ENCODE peak calls at places on chromosomes 4 and X, in five cellular contexts. C is kidney epithelial cell, T is mesothelial cell of epicardium, B is AG09309, M is fibroblast of mammary gland. Q is an unnamed sample.

GRCh38 chr4:120066182-120066524 is 495 bp downstream of the MAD2L1 start:
- DNase-seq in M (no peak), C (no peak), B (no peak), T (no peak), Q (no peak)

GRCh38 chrX:14027031-14027430 is 2.7 kb downstream of the GEMIN8 start:
- DNase-seq in B (no peak), M (peak), C (no peak), T (no peak), Q (no peak)

GRCh38 chr4:54677416-54677815 is 19.7 kb downstream of the KIT start:
- DNase-seq in C (no peak), T (no peak), B (no peak), M (no peak), Q (no peak)

GRCh38 chr4:126583509-126583908 is 1049.2 kb upstream of the INTU start:
- DNase-seq in M (peak), C (no peak), T (no peak), B (no peak), Q (no peak)

GRCh38 chr4:3418029-3418762 is 23.6 kb upstream of the HGFAC start:
- DNase-seq in B (no peak), M (no peak), T (no peak), C (no peak), Q (no peak)

GRCh38 chrX:8649969-8650368 is 82.0 kb downstream of the ANOS1 start:
- DNase-seq in C (no peak), T (no peak), M (no peak), B (no peak), Q (no peak)

GRCh38 chrX:143580266-143580665 is 55.6 kb downstream of the SLITRK4 start:
- DNase-seq in M (no peak), T (no peak), B (no peak), C (peak), Q (no peak)

GRCh38 chrX:24956828-24957227 is 58.9 kb downstream of the ARX start:
- DNase-seq in B (no peak), T (no peak), C (no peak), M (peak), Q (no peak)

GRCh38 chr4:146192060-146192459 is 16.5 kb downstream of the LSM6 start:
- DNase-seq in M (peak), B (no peak), T (no peak), C (no peak), Q (no peak)

GRCh38 chrX:101449279-101449678 is 36.0 kb upstream of the ARMCX4 start:
- DNase-seq in B (no peak), T (no peak), C (no peak), M (no peak), Q (no peak)

GRCh38 chrX:2892816-2893215 is 36.3 kb downstream of the ARSD start:
- DNase-seq in C (no peak), B (no peak), T (no peak), M (no peak), Q (no peak)

GRCh38 chrX:26008042-26008441 is 130.1 kb upstream of the MAGEB18 start:
- DNase-seq in T (no peak), B (no peak), M (no peak), C (no peak), Q (no peak)

GRCh38 chr4:163164591-163164990 is 2.1 kb downstream of the NAF1 start:
- DNase-seq in B (no peak), T (no peak), C (no peak), M (peak), Q (no peak)

GRCh38 chr4:40182979-40183378 is 13.9 kb upstream of the RHOH start:
- DNase-seq in B (no peak), T (no peak), M (no peak), C (no peak), Q (no peak)

GRCh38 chr4:6875431-6875831 is 34.2 kb upstream of the TBC1D14 start:
- DNase-seq in M (no peak), C (no peak), B (no peak), T (no peak), Q (no peak)

DNA sequence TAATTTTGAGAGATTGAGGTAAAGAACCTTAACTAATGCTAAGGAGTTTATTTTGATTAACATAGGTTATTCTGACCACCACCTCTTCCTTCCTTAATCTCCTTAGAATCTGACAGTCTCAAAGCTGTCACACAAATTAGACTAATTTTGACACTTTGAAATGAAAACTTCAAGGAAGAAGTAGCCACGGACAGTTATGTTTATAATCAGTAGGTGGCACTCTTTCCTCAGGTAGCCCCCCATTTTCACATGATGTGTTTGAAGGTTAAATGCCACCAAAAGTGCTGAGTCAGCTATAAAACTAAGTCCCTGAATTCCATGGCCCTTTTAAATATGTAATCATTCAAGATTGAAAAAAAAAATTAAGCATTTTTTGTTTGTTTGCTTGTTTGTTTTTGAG is 22.4 kb downstream of the TMEM33 start:
- DNase-seq in C (no peak), T (no peak), B (no peak), M (peak), Q (no peak)
- TF ChIP-seq CTCF in C (peak), T (no peak), B (peak), M (peak), Q (peak)

DNA sequence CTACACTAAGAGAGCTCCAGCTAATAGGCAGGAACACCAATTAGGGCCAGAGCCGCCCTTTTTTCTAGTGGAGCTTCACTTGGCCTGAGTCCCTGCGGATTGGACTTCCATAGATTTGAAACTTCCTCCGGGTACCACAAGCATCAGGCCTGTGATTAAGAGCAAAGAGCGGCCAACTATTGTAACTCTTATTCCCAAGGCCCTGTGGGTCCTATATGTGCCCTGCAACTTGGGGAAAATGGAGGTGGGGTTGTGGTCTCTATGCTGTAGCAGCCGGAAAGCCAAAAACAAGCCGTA is at the start of gene NCBP2L:
- DNase-seq in T (no peak), M (no peak), C (no peak), B (no peak), Q (no peak)
- TF ChIP-seq CTCF in T (peak), M (no peak), C (no peak), B (no peak), Q (no peak)

GRCh38 chrX:135931644-135932487 is 38.4 kb downstream of the SAGE1 start:
- DNase-seq in B (peak), C (no peak), M (peak), T (peak), Q (no peak)

GRCh38 chrX:135923353-135923752 is 29.8 kb downstream of the SAGE1 start:
- DNase-seq in T (no peak), M (no peak), B (no peak), C (no peak), Q (no peak)

DNA sequence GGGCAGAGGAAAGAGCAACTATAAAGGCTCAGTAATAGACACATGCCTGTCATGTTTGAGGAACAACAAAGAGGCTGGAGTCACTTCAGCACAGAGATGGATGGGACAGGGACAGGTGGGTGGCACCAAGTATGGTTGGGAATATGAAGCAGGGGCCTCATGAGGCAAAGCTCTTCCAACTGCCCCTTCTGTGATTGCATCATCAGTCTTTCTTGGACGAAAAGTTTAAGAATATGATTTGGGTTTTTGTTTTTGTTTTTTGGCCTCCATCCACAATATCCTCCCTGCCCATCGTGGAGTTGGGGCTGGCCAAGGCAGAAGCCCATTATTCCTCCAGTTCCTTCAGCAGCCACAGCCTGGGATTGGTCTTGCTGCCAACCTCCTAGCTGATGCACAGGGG is 34.4 kb downstream of the SAGE1 start:
- DNase-seq in M (no peak), T (no peak), B (no peak), C (no peak), Q (no peak)
- TF ChIP-seq CTCF in M (no peak), T (no peak), B (no peak), C (no peak), Q (no peak)

GRCh38 chrX:106791495-106791894 is 11.0 kb upstream of the TBC1D8B start:
- DNase-seq in M (peak), B (peak), C (no peak), T (no peak), Q (no peak)
- TF ChIP-seq CTCF in M (peak), B (peak), C (peak), T (no peak), Q (no peak)

GRCh38 chr4:1598206-1598605 is 85.9 kb downstream of the FAM53A start:
- DNase-seq in M (no peak), T (no peak), C (no peak), B (no peak), Q (no peak)

GRCh38 chr4:1595789-1596325 is 88.3 kb downstream of the FAM53A start:
- DNase-seq in M (no peak), C (no peak), B (no peak), T (no peak), Q (no peak)

GRCh38 chr4:1597021-1597931 is 86.8 kb downstream of the FAM53A start:
- DNase-seq in C (no peak), B (no peak), M (no peak), T (no peak), Q (no peak)

GRCh38 chr4:1594871-1595788 is 89.0 kb downstream of the FAM53A start:
- DNase-seq in T (no peak), B (no peak), M (no peak), C (no peak), Q (no peak)

GRCh38 chr4:1596393-1596792 is 87.7 kb downstream of the FAM53A start:
- DNase-seq in C (no peak), T (no peak), M (no peak), B (no peak), Q (no peak)
- TF ChIP-seq CTCF in C (no peak), T (no peak), M (no peak), B (no peak), Q (no peak)

DNA sequence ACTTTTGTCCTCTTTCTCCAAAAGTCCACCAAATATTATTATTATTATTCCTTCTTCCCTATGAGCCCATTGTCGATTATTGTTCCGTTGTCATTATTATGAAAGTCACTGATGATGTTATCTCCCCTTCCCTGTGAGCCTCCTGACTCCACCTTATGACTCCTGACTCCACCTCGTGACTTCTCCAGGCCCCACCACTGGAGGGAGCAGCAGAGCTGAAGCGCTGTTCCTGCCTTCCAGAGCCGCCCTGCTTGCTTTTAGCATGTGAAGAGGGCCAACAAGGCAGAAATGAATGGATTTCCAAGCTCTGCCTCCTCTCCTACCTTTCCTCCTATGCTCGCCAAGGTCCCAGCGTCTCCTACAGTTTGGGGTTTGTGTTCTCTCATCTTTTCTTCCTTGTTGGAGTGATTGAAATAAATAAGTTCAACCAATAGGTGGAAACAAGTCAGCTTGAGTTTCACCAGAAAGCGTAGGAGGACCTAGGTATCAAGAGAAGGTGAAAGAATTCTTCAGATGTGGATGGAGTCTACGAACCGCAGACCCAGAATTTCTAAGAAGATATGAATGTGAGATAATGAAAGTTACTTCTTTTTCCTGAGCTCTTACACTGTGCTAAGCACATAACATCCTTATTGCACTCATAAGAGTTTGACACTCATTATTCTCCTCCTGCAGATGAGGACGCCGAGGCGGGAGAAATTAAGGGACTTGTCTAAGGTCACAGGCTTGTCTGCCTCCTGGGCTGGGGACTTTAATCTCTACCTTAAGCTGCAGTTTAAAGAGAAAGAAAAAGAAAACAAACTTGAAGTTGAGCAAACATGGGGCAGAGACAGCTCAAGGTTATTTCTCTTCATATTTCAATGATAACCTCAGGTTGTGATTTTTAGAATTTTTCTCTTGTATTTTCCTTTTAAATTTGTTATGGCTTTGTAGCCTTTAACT is 26.1 kb downstream of the IGSF1 start:
- DNase-seq in B (no peak), C (no peak), T (no peak), M (no peak), Q (no peak)
- TF ChIP-seq CTCF in B (peak), C (peak), T (no peak), M (peak), Q (no peak)

Q was measured in natural killer cell.